ENCODE peak calls at places on chromosomes 4 and X, in nine cellular contexts. R is IMR-90, C is left ventricle myocardium inferior, Z is uterus, O is mammary epithelial cell, A is astrocyte, H is heart right ventricle, D is GM23248, T is H9. Q is an unnamed sample. For H3K4me1, the result is how much of the 10 kb centered on the place peaks cover.

GRCh38 chr4:19844436-19844835 is 407.3 kb upstream of the SLIT2 start:
- DNase-seq in R (peak), C (peak), Z (no peak), O (no peak), A (peak), H (peak), D (no peak), T (no peak), Q (no peak)

GRCh38 chrX:149398027-149398426 is 107.1 kb downstream of the IDS start:
- DNase-seq in R (no peak), C (no peak), Z (no peak), O (no peak), A (no peak), H (no peak), D (no peak), T (peak), Q (no peak)

GRCh38 chrX:27671234-27671633 is 81.1 kb downstream of the DCAF8L2 start:
- DNase-seq in R (no peak), C (no peak), Z (no peak), O (no peak), A (no peak), H (no peak), D (no peak), T (no peak), Q (no peak)

GRCh38 chr4:8844976-8845690 is 26.5 kb downstream of the HMX1 start:
- DNase-seq in R (no peak), C (no peak), Z (no peak), O (no peak), A (no peak), H (no peak), D (no peak), T (no peak), Q (peak)

GRCh38 chr4:146053901-146054300 is 115.3 kb upstream of the ZNF827 start:
- DNase-seq in R (peak), C (no peak), Z (no peak), O (no peak), A (peak), H (no peak), D (no peak), T (no peak), Q (no peak)

GRCh38 chrX:144006811-144007210 is 122.9 kb downstream of the UBE2NL start:
- DNase-seq in R (no peak), C (no peak), Z (no peak), O (peak), A (peak), H (no peak), D (peak), T (no peak), Q (no peak)

GRCh38 chr4:106083065-106083464 is 187.8 kb downstream of the NPNT start:
- DNase-seq in R (no peak), C (no peak), Z (no peak), O (no peak), A (no peak), H (no peak), D (no peak), T (no peak), Q (no peak)

GRCh38 chr4:150308824-150309472 is 230.7 kb downstream of the DCLK2 start:
- DNase-seq in R (peak), C (no peak), Z (no peak), O (peak), A (peak), H (no peak), D (peak), T (no peak), Q (no peak)

GRCh38 chr4:3880595-3881120 is 114.5 kb downstream of the ADRA2C start:
- DNase-seq in R (peak), C (peak), Z (peak), O (peak), A (peak), H (peak), D (peak), T (peak), Q (peak)

GRCh38 chr4:78704981-78705757 is 71.0 kb upstream of the BMP2K start:
- DNase-seq in R (peak), C (no peak), Z (no peak), O (peak), A (peak), H (peak), D (peak), T (no peak), Q (no peak)

GRCh38 chr4:103150677-103151076 is 47.5 kb downstream of the CENPE start:
- DNase-seq in R (peak), C (no peak), Z (no peak), O (peak), A (peak), H (no peak), D (peak), T (no peak), Q (no peak)

GRCh38 chr4:74539043-74539790 is 94.3 kb downstream of the AREG start:
- DNase-seq in R (no peak), C (no peak), Z (no peak), O (peak), A (peak), H (no peak), D (peak), T (no peak), Q (no peak)

GRCh38 chr4:39305902-39306677 is 60.1 kb downstream of the RFC1 start:
- DNase-seq in R (no peak), C (peak), Z (no peak), O (no peak), A (peak), H (no peak), D (no peak), T (no peak), Q (no peak)

GRCh38 chr4:93684571-93684970 is 144.0 kb upstream of the ATOH1 start:
- DNase-seq in R (no peak), C (no peak), Z (no peak), O (no peak), A (no peak), H (no peak), D (no peak), T (no peak), Q (no peak)

GRCh38 chrX:103628386-103629290 is at the start of gene TCEAL1:
- DNase-seq in R (peak), C (peak), Z (peak), O (peak), A (peak), H (peak), D (peak), T (peak), Q (peak)

GRCh38 chrX:8981742-8982141 is 52.2 kb downstream of the FAM9B start:
- DNase-seq in R (peak), C (no peak), Z (no peak), O (no peak), A (peak), H (no peak), D (no peak), T (no peak), Q (no peak)

GRCh38 chr4:83664071-83664470 is 128.2 kb downstream of the GPAT3 start:
- DNase-seq in R (no peak), C (no peak), Z (no peak), O (no peak), A (no peak), H (no peak), D (no peak), T (no peak), Q (no peak)

GRCh38 chr4:153116101-153116680 is 88.1 kb upstream of the TRIM2 start:
- DNase-seq in R (no peak), C (no peak), Z (no peak), O (no peak), A (no peak), H (no peak), D (no peak), T (no peak), Q (no peak)
- H3K4me1 ChIP-seq in R (under half), C (under half), Z (under half), O (under half), A (under half), H (under half), D (under half), T (under half), Q (under half)

DNA sequence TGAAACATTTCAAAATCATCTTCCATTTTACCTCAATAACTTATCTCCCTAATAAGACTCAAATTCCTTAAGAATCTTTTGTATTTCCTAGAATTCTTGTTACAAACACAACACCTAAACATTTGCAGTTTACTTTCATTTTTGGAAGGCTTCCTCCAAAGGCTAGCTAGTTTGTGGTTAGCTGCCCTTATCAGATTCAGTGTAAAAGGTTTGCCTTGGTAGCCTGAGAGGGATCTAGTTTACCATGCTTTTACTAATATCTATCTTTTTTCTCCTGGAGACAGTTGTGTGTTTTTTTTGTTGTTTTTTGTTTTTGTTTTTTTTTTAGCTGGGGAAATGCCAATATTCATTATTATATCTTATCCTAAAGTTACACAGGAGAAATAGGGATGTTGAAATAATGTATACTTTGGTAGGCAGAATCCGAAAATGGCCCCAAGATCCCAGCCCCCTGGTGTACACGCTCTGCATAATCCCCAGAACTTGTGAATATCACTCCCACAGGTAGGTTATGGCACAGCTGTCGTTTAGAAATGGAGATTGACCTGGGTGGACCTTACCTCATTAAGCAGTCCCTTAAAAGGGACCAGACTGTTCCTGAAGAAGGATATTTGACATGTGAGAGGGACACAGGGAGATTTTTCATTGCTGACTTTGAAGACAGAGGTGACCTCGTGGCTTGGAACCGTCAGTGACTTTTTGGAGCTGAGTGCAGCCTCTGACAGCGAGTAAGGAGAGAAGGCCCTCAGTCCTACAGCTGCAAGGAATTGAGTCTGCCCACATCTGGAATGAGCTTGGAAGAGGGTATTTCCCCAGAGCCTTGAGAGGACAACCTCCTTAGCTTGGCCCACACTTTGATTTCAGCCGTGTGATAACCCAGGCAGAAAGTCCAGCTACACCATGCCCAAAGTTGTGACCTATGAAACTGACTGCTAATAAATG is 33.4 kb downstream of the SEPTIN11 start:
- DNase-seq in R (peak), C (no peak), Z (no peak), O (no peak), A (peak), H (no peak), D (peak), T (no peak), Q (no peak)
- H3K4me1 ChIP-seq in R (under half), C (half or more), Z (under half), O (under half), A (half or more), H (half or more), D (half or more), T (under half), Q (under half)

GRCh38 chr4:41446391-41446790 is 91.6 kb upstream of the LIMCH1 start:
- DNase-seq in R (no peak), C (no peak), Z (no peak), O (no peak), A (no peak), H (no peak), D (peak), T (no peak), Q (no peak)
- H3K4me1 ChIP-seq in R (under half), C (half or more), Z (under half), O (under half), A (under half), H (half or more), D (under half), T (under half), Q (under half)

GRCh38 chrX:1334854-1335253 is 1.7 kb upstream of the IL3RA start:
- DNase-seq in R (no peak), C (no peak), Z (no peak), O (no peak), A (no peak), H (no peak), D (no peak), T (no peak), Q (no peak)
- H3K4me1 ChIP-seq in R (under half), C (under half), Z (under half), O (under half), A (under half), H (under half), D (under half), T (under half), Q (under half)

GRCh38 chr4:169251291-169252235 is 19.2 kb downstream of the SH3RF1 start:
- DNase-seq in R (no peak), C (no peak), Z (no peak), O (peak), A (peak), H (no peak), D (no peak), T (peak), Q (no peak)

GRCh38 chr4:169249214-169249973 is 21.4 kb downstream of the SH3RF1 start:
- DNase-seq in R (peak), C (no peak), Z (no peak), O (no peak), A (peak), H (no peak), D (peak), T (no peak), Q (no peak)

GRCh38 chr4:169250796-169251195 is 20.0 kb downstream of the SH3RF1 start:
- DNase-seq in R (no peak), C (no peak), Z (no peak), O (no peak), A (no peak), H (no peak), D (no peak), T (no peak), Q (no peak)

GRCh38 chr4:169246957-169247396 is 23.8 kb downstream of the SH3RF1 start:
- DNase-seq in R (no peak), C (no peak), Z (no peak), O (no peak), A (no peak), H (no peak), D (no peak), T (no peak), Q (no peak)

GRCh38 chr4:169248645-169249044 is 22.1 kb downstream of the SH3RF1 start:
- DNase-seq in R (no peak), C (no peak), Z (no peak), O (no peak), A (no peak), H (no peak), D (no peak), T (no peak), Q (no peak)
- H3K4me1 ChIP-seq in R (under half), C (half or more), Z (under half), O (half or more), A (half or more), H (half or more), D (half or more), T (under half), Q (under half)

GRCh38 chrX:112834016-112834855 is 6.4 kb downstream of the AMOT start:
- DNase-seq in R (peak), C (no peak), Z (no peak), O (no peak), A (peak), H (no peak), D (peak), T (no peak), Q (no peak)
- H3K4me1 ChIP-seq in R (under half), C (under half), Z (under half), O (under half), A (under half), H (under half), D (under half), T (under half), Q (under half)

GRCh38 chr4:2484169-2484568 is 15.3 kb downstream of the RNF4 start:
- DNase-seq in R (no peak), C (no peak), Z (no peak), O (no peak), A (no peak), H (no peak), D (no peak), T (no peak), Q (peak)
- H3K4me1 ChIP-seq in R (under half), C (half or more), Z (under half), O (under half), A (under half), H (half or more), D (under half), T (under half), Q (under half)

GRCh38 chrX:124344246-124344645 is 2.1 kb upstream of the SH2D1A start:
- DNase-seq in R (no peak), C (no peak), Z (no peak), O (no peak), A (no peak), H (no peak), D (no peak), T (no peak), Q (no peak)
- H3K4me1 ChIP-seq in R (under half), C (under half), Z (under half), O (under half), A (under half), H (under half), D (under half), T (under half), Q (under half)

DNA sequence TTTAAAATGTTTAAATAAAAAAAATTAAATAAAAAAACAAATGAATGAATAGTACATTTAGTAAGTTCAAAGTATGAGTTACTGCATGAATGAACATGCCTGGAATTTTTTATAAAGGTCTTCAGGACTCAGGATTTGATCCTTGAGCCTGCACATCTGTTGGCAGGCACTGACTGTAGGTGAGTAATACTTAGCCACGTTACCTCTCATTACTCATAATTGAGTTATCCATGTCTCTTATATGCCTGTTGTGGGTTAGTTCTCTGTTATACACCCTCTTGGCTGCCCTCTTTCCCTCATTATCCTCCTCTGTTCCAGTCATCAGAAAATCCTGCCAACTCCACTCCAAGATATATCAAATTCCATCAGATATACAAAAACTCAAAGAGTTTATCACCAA is 276.0 kb downstream of the FBXW7 start:
- DNase-seq in R (peak), C (no peak), Z (no peak), O (peak), A (peak), H (no peak), D (peak), T (no peak), Q (no peak)
- H3K4me1 ChIP-seq in R (under half), C (under half), Z (under half), O (under half), A (under half), H (under half), D (under half), T (under half), Q (under half)